ENCODE peak calls at places on chromosomes 3 and 15, in five cellular contexts. R, V, Z, E and B are unnamed samples.
A peak's percentile ranks its signal among the peaks of the same experiment; 100 is the strongest.

GRCh38 chr3:187186801-187187421 is 10.4 kb upstream of the RTP1 start:
- DNase-seq in E (no peak), R (peak; percentile 14), V (peak; percentile 82), Z (peak; percentile 20), B (peak; percentile 23)

GRCh38 chr3:184604039-184604955 is 42.7 kb downstream of the EPHB3 start:
- DNase-seq in R (no peak), E (no peak), Z (peak; percentile 43), V (no peak), B (no peak)

GRCh38 chr3:10198761-10199688 is 34.3 kb downstream of the IRAK2 start:
- DNase-seq in Z (peak; percentile 34), V (no peak), R (peak; percentile 72), E (no peak), B (peak; percentile 93)

GRCh38 chr3:36924748-36925521 is 19.9 kb downstream of the TRANK1 start:
- DNase-seq in V (no peak), Z (no peak), R (no peak), E (no peak), B (no peak)

GRCh38 chr3:39501982-39502837 is 34.7 kb downstream of the MOBP start:
- DNase-seq in R (peak; percentile 20), E (no peak), Z (no peak), V (no peak), B (no peak)

GRCh38 chr3:37628711-37629301 is 232.9 kb upstream of the CTDSPL start:
- DNase-seq in E (no peak), V (no peak), R (peak; percentile 15), Z (no peak), B (no peak)

GRCh38 chr3:45978348-45978747 is 17.3 kb downstream of the FYCO1 start:
- DNase-seq in Z (peak; percentile 84), V (no peak), E (no peak), R (peak; percentile 89), B (no peak)

GRCh38 chr3:127689266-127689860 is 16.6 kb downstream of the ABTB1 start:
- DNase-seq in V (no peak), Z (no peak), E (no peak), R (peak; percentile 3), B (no peak)

GRCh38 chr15:51234181-51234927 is 104.0 kb downstream of the CYP19A1 start:
- DNase-seq in R (no peak), E (no peak), Z (no peak), V (no peak), B (no peak)

GRCh38 chr3:98602078-98602678 is 8.8 kb upstream of the CPOX start:
- DNase-seq in E (no peak), R (no peak), V (peak; percentile 47), Z (peak; percentile 70), B (peak; percentile 81)

GRCh38 chr3:127074900-127075360 is 92.0 kb downstream of the PLXNA1 start:
- DNase-seq in V (no peak), R (no peak), Z (peak; percentile 34), E (no peak), B (peak; percentile 93)

GRCh38 chr3:27326949-27327582 is 42.1 kb downstream of the NEK10 start:
- DNase-seq in E (no peak), V (no peak), Z (no peak), R (no peak), B (no peak)

GRCh38 chr15:38176155-38176554 is 76.5 kb upstream of the SPRED1 start:
- DNase-seq in V (peak; percentile 15), Z (no peak), E (no peak), R (no peak), B (peak; percentile 79)

GRCh38 chr15:66288093-66288492 is 5.3 kb upstream of the DIS3L start:
- DNase-seq in R (no peak), E (no peak), Z (no peak), V (no peak), B (no peak)

GRCh38 chr3:52406791-52407510 is 38.0 kb downstream of the SEMA3G start:
- DNase-seq in Z (no peak), R (no peak), V (no peak), E (no peak), B (no peak)

GRCh38 chr15:55267401-55268053 is 22.1 kb downstream of the RAB27A start:
- DNase-seq in E (no peak), Z (peak; percentile 67), V (no peak), R (peak; percentile 69), B (peak; percentile 68)

GRCh38 chr3:43616034-43616433 is 5.8 kb downstream of the ANO10 start:
- DNase-seq in Z (no peak), R (no peak), V (no peak), E (no peak), B (no peak)

GRCh38 chr15:40511472-40512133 is 40.8 kb downstream of the CHST14 start:
- DNase-seq in Z (peak; percentile 79), V (no peak), E (no peak), R (peak; percentile 84), B (peak; percentile 59)

GRCh38 chr15:40510201-40510600 is 39.4 kb downstream of the CHST14 start:
- DNase-seq in V (no peak), E (no peak), R (no peak), Z (no peak), B (no peak)

GRCh38 chr15:40511093-40511471 is 40.3 kb downstream of the CHST14 start:
- DNase-seq in R (peak; percentile 11), Z (peak; percentile 16), V (no peak), E (no peak), B (peak; percentile 65)

GRCh38 chr15:40508216-40508615 is 37.4 kb downstream of the CHST14 start:
- DNase-seq in R (no peak), Z (no peak), V (no peak), E (no peak), B (no peak)

DNA sequence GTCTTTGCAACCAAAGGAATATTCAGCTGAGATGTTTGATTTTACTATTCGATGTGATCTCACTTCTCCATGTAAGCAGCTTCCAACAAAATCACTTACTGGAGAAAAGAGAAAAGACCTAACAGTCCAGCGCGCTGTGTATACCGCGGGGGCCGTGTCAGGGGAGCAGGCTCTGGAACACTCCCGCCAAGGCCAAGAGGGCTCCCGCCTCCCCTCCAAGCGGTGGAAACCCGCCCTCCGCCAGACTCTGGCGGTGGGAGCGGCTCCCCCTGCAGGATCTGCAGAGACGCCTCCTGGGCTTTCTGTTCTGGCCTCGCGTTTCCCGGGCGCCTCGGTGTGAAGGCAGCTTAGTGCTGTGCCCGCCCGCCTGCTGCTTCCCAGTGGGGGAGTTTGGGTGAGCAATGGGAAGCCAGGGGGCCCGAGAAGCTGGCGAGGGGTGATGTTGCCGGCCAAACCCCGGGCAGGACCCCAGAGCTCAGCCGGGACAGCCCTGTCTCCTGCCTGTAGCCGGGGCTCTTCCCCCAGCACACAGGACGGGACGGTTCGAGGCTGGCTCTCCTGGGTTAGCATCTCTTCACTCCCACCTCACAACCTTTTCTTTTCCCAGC is 36.3 kb downstream of the CHST14 start:
- DNase-seq in Z (peak; percentile 81), E (no peak), R (peak; percentile 76), V (no peak), B (peak; percentile 65)
- H3K4me3 ChIP-seq in Z (no peak overlapping the region), E (no peak overlapping the region), R (no peak overlapping the region), V (peak overlapping the region; percentile 35), B (peak overlapping the region; percentile 11)

GRCh38 chr15:85331666-85332261 is 48.6 kb upstream of the AKAP13 start:
- DNase-seq in Z (no peak), R (no peak), E (no peak), V (no peak), B (peak; percentile 60)
- H3K4me3 ChIP-seq in Z (no peak overlapping the region), R (no peak overlapping the region), E (no peak overlapping the region), V (no peak overlapping the region), B (peak overlapping the region; percentile 23)

GRCh38 chr3:24952388-24952787 is 457.7 kb upstream of the THRB start:
- DNase-seq in Z (no peak), E (no peak), V (no peak), R (no peak), B (no peak)
- H3K4me3 ChIP-seq in Z (no peak overlapping the region), E (no peak overlapping the region), V (no peak overlapping the region), R (no peak overlapping the region), B (no peak overlapping the region)

GRCh38 chr3:192514081-192514753 is 213.1 kb downstream of the FGF12 start:
- DNase-seq in Z (peak; percentile 38), V (no peak), E (peak; percentile 30), R (no peak), B (no peak)
- H3K4me3 ChIP-seq in Z (peak overlapping the region; percentile 73), V (no peak overlapping the region), E (no peak overlapping the region), R (no peak overlapping the region), B (no peak overlapping the region)

GRCh38 chr3:22117751-22118346 is 366.8 kb upstream of the ZNF385D start:
- DNase-seq in Z (no peak), E (peak; percentile 3), V (peak; percentile 23), R (no peak), B (peak; percentile 43)
- H3K4me3 ChIP-seq in Z (no peak overlapping the region), E (no peak overlapping the region), V (no peak overlapping the region), R (no peak overlapping the region), B (no peak overlapping the region)

DNA sequence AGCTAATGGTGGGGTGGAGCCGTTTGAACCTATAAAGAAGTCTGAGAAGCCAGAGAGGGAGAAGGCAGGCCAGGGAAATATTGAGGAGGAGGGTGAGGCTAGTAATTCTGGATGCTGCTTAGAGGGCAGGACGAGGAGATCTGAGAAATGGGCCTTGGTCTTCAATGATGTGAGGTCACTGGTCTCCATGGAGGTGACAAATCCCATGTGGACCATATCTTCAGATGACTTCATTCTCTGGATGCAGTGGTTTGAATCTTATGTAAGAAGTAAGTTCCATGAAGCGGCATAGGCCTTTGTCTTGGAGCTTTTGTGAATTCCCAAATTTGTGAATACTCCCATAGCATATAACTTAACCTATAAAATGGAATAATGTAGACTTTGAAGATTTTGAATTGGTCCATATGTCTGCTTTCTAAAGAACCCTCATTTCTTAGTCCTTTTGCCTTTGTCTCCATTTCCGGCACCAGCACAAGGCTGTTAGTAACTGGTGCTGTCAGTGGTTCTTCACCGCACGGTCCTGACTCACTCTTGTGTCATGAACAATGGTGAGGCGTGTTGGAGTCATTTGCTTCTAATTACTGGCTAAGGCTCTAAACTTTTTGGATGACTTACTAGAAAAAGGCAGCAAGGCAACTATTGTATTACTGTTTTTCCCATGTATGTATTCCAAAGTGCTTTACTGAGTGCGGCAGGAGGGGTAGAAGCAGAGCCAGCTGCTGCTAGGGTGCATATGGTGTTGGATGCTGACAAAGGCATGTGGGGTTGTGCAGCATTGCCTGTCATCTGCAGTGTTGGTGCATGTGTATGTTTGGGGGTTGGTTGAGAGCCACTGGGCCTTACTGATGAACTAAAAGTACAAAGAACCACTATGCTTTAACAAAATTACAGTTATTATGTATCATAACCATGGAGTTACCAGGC is 279.3 kb upstream of the C2CD4B start:
- DNase-seq in E (no peak), R (no peak), V (peak; percentile 86), Z (peak; percentile 32), B (no peak)
- H3K4me3 ChIP-seq in E (no peak overlapping the region), R (no peak overlapping the region), V (no peak overlapping the region), Z (no peak overlapping the region), B (no peak overlapping the region)

GRCh38 chr3:179068779-179069530 is 2.7 kb downstream of the ZMAT3 start:
- DNase-seq in V (no peak), E (no peak), Z (no peak), R (peak; percentile 19), B (peak; percentile 47)
- H3K4me3 ChIP-seq in V (peak overlapping the region; percentile 90), E (no peak overlapping the region), Z (no peak overlapping the region), R (no peak overlapping the region), B (peak overlapping the region; percentile 65)